ENCODE peak calls at places on chromosome 2, in four cellular contexts. One of them, this sample, is unnamed.
A peak's percentile ranks its signal among the peaks of the same experiment; 100 is the strongest.

GRCh38 chr2:121386707-121387106 is 101.7 kb upstream of the TFCP2L1 start:
- DNase-seq in CD4-positive, alpha-beta T cell: no peak
- DNase-seq in AG09309: no peak
- DNase-seq in progenitor cell of endocrine pancreas: no peak
- DNase-seq in this sample: no peak

GRCh38 chr2:231524477-231525247 is 5.6 kb downstream of the NMUR1 start:
- DNase-seq in CD4-positive, alpha-beta T cell: no peak
- DNase-seq in AG09309: no peak
- DNase-seq in progenitor cell of endocrine pancreas: no peak
- DNase-seq in this sample: no peak

GRCh38 chr2:229725716-229726346 is 11.5 kb upstream of the DNER start:
- DNase-seq in progenitor cell of endocrine pancreas: no peak
- DNase-seq in AG09309: peak; percentile 31
- DNase-seq in CD4-positive, alpha-beta T cell: no peak
- DNase-seq in this sample: no peak

GRCh38 chr2:27992787-27993747 is 102.5 kb downstream of the BABAM2 start:
- DNase-seq in CD4-positive, alpha-beta T cell: no peak
- DNase-seq in progenitor cell of endocrine pancreas: no peak
- DNase-seq in AG09309: no peak
- DNase-seq in this sample: no peak

GRCh38 chr2:189149981-189150380 is 29.6 kb downstream of the COL5A2 start:
- DNase-seq in progenitor cell of endocrine pancreas: no peak
- DNase-seq in CD4-positive, alpha-beta T cell: no peak
- DNase-seq in AG09309: peak; percentile 41
- DNase-seq in this sample: no peak

GRCh38 chr2:164906947-164907346 is 48.4 kb downstream of the SLC38A11 start:
- DNase-seq in CD4-positive, alpha-beta T cell: no peak
- DNase-seq in progenitor cell of endocrine pancreas: no peak
- DNase-seq in AG09309: no peak
- DNase-seq in this sample: no peak

GRCh38 chr2:121326628-121327027 is 41.6 kb upstream of the TFCP2L1 start:
- DNase-seq in progenitor cell of endocrine pancreas: no peak
- DNase-seq in CD4-positive, alpha-beta T cell: no peak
- DNase-seq in AG09309: no peak
- DNase-seq in this sample: no peak

GRCh38 chr2:156486175-156486574 is 50.0 kb downstream of the GPD2 start:
- DNase-seq in AG09309: no peak
- DNase-seq in progenitor cell of endocrine pancreas: no peak
- DNase-seq in CD4-positive, alpha-beta T cell: no peak
- DNase-seq in this sample: no peak

GRCh38 chr2:100965596-100965995 is 36.5 kb upstream of the RPL31 start:
- DNase-seq in progenitor cell of endocrine pancreas: no peak
- DNase-seq in CD4-positive, alpha-beta T cell: no peak
- DNase-seq in AG09309: no peak
- DNase-seq in this sample: no peak

GRCh38 chr2:111634995-111635538 is 248.9 kb downstream of the ANAPC1 start:
- DNase-seq in AG09309: no peak
- DNase-seq in progenitor cell of endocrine pancreas: no peak
- DNase-seq in CD4-positive, alpha-beta T cell: no peak
- DNase-seq in this sample: no peak

GRCh38 chr2:216107320-216107719 is 1.8 kb upstream of the XRCC5 start:
- DNase-seq in progenitor cell of endocrine pancreas: no peak
- DNase-seq in AG09309: no peak
- DNase-seq in CD4-positive, alpha-beta T cell: no peak
- DNase-seq in this sample: no peak

GRCh38 chr2:237222178-237222577 is 136.5 kb downstream of the COPS8 start:
- DNase-seq in CD4-positive, alpha-beta T cell: no peak
- DNase-seq in AG09309: peak; percentile 96
- DNase-seq in progenitor cell of endocrine pancreas: no peak
- DNase-seq in this sample: no peak

GRCh38 chr2:85584354-85584856 is at the start of gene VAMP5:
- DNase-seq in progenitor cell of endocrine pancreas: no peak
- DNase-seq in CD4-positive, alpha-beta T cell: peak; percentile 35
- DNase-seq in AG09309: no peak
- DNase-seq in this sample: no peak

GRCh38 chr2:164023896-164024295 is 288.1 kb upstream of the FIGN start:
- DNase-seq in AG09309: no peak
- DNase-seq in progenitor cell of endocrine pancreas: no peak
- DNase-seq in CD4-positive, alpha-beta T cell: no peak
- DNase-seq in this sample: no peak

GRCh38 chr2:184644685-184645084 is 46.4 kb downstream of the ZNF804A start:
- DNase-seq in AG09309: no peak
- DNase-seq in progenitor cell of endocrine pancreas: no peak
- DNase-seq in CD4-positive, alpha-beta T cell: no peak
- DNase-seq in this sample: no peak

GRCh38 chr2:112021781-112022231 is 33.3 kb upstream of the TMEM87B start:
- DNase-seq in CD4-positive, alpha-beta T cell: no peak
- DNase-seq in AG09309: no peak
- DNase-seq in progenitor cell of endocrine pancreas: no peak
- DNase-seq in this sample: no peak

GRCh38 chr2:190791347-190791982 is 89.2 kb upstream of the GLS start:
- DNase-seq in progenitor cell of endocrine pancreas: no peak
- DNase-seq in CD4-positive, alpha-beta T cell: no peak
- DNase-seq in AG09309: peak; percentile 34
- DNase-seq in this sample: no peak

GRCh38 chr2:33354981-33355380 is 121.5 kb upstream of the RASGRP3 start:
- DNase-seq in AG09309: peak; percentile 92
- DNase-seq in CD4-positive, alpha-beta T cell: no peak
- DNase-seq in progenitor cell of endocrine pancreas: no peak
- DNase-seq in this sample: no peak

GRCh38 chr2:168649105-168649504 is 153.3 kb upstream of the NOSTRIN start:
- DNase-seq in AG09309: no peak
- DNase-seq in CD4-positive, alpha-beta T cell: no peak
- DNase-seq in progenitor cell of endocrine pancreas: no peak
- DNase-seq in this sample: no peak

GRCh38 chr2:113769555-113769954 is 13.1 kb upstream of the SLC35F5 start:
- DNase-seq in progenitor cell of endocrine pancreas: no peak
- DNase-seq in AG09309: no peak
- DNase-seq in CD4-positive, alpha-beta T cell: no peak
- DNase-seq in this sample: no peak

GRCh38 chr2:101369100-101369499 is 18.2 kb downstream of the CREG2 start:
- DNase-seq in AG09309: no peak
- DNase-seq in CD4-positive, alpha-beta T cell: no peak
- DNase-seq in progenitor cell of endocrine pancreas: no peak
- DNase-seq in this sample: peak; percentile 80

GRCh38 chr2:189142893-189143759 is 36.4 kb downstream of the COL5A2 start:
- DNase-seq in CD4-positive, alpha-beta T cell: peak; percentile 25
- DNase-seq in AG09309: no peak
- DNase-seq in progenitor cell of endocrine pancreas: no peak
- DNase-seq in this sample: no peak

GRCh38 chr2:80473069-80473468 is 168.5 kb upstream of the LRRTM1 start:
- DNase-seq in progenitor cell of endocrine pancreas: no peak
- DNase-seq in AG09309: no peak
- DNase-seq in CD4-positive, alpha-beta T cell: no peak
- DNase-seq in this sample: no peak

GRCh38 chr2:98793275-98793674 is 62.3 kb upstream of the MGAT4A start:
- DNase-seq in AG09309: no peak
- DNase-seq in progenitor cell of endocrine pancreas: no peak
- DNase-seq in CD4-positive, alpha-beta T cell: no peak
- DNase-seq in this sample: peak; percentile 6

GRCh38 chr2:128520787-128521186 is 202.1 kb upstream of the HS6ST1 start:
- DNase-seq in progenitor cell of endocrine pancreas: no peak
- DNase-seq in AG09309: no peak
- DNase-seq in CD4-positive, alpha-beta T cell: no peak
- DNase-seq in this sample: no peak

DNA sequence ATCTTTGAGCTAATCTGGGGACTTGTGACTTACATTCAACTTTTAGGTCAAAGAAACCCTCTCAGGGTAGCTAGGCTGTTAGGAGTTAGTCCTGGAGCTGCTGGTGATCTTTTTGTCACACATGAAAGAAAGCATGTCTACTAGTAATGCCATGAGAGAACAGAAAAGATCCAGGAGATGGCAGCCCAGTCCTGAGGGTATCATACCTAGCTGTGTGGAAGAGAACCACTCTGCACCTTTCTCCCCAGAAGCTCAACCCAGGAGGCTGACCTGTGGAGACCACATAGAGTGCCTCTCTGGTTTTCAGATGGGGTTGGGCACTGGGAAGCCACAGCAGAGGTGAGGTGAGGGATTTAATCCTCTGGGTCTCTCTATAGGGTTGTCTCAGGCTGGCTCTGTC is 460.2 kb upstream of the UBE2E3 start:
- DNase-seq in AG09309: no peak
- DNase-seq in progenitor cell of endocrine pancreas: no peak
- DNase-seq in CD4-positive, alpha-beta T cell: no peak
- DNase-seq in this sample: no peak
- TF ChIP-seq CTCF in AG09309: peak; percentile 37
- TF ChIP-seq CTCF in progenitor cell of endocrine pancreas: no peak
- TF ChIP-seq CTCF in CD4-positive, alpha-beta T cell: no peak
- TF ChIP-seq CTCF in this sample: no peak

GRCh38 chr2:66445076-66445724 is 10.3 kb downstream of the MEIS1 start:
- DNase-seq in progenitor cell of endocrine pancreas: no peak
- DNase-seq in CD4-positive, alpha-beta T cell: no peak
- DNase-seq in AG09309: no peak
- DNase-seq in this sample: no peak
- TF ChIP-seq CTCF in progenitor cell of endocrine pancreas: peak; percentile 37
- TF ChIP-seq CTCF in CD4-positive, alpha-beta T cell: no peak
- TF ChIP-seq CTCF in AG09309: no peak
- TF ChIP-seq CTCF in this sample: no peak

DNA sequence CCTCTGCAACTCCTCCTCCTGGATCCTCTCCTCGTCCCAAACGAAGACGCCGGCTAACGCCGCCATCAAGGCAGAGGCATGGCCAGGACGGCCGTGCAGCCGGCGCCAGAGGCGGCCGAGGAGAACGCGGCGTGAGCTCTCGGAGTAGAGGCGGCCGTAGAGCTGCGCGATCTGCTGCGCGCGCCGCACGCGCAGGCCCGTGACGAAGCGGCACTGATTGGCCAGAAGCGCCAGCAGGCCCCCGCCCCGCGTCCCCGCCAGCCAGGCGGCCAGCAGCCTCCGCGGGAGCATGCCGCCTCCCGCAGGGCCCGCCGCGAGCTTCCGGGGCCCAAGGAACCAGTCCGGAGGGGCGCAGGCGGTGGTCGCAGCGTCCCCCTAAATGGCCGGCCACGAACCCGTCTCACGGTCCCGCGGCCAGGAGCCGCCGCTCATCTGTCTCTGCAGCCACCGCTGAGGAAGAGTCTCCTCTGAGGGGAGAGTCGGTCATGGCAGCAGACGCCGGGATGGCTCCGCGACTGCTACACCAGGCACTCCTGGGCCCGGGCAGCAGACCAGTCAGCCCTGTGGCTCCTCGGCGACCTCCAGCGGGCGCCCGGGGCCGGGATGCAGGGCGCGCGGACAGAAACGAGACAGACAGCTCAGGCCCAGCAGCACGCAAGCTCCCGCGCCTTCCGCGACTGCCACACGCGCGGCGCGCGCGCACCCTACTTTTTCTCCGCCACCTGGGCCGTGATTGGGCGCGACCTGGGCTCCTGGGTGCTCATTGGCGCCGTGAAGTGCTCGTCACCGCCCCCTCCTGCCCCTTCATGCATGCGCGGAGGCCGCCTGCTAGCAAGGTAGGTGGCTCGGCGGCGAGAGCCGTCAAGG is at the start of gene STARD7:
- DNase-seq in CD4-positive, alpha-beta T cell: peak; percentile 96
- DNase-seq in progenitor cell of endocrine pancreas: peak; percentile 96
- DNase-seq in AG09309: peak; percentile 88
- DNase-seq in this sample: peak; percentile 99
- TF ChIP-seq CTCF in CD4-positive, alpha-beta T cell: peak; percentile 17
- TF ChIP-seq CTCF in progenitor cell of endocrine pancreas: peak; percentile 18
- TF ChIP-seq CTCF in AG09309: no peak
- TF ChIP-seq CTCF in this sample: peak; percentile 28

GRCh38 chr2:147863835-147864234 is 19.0 kb downstream of the ACVR2A start:
- DNase-seq in AG09309: no peak
- DNase-seq in progenitor cell of endocrine pancreas: no peak
- DNase-seq in CD4-positive, alpha-beta T cell: no peak
- DNase-seq in this sample: no peak
- TF ChIP-seq CTCF in AG09309: no peak
- TF ChIP-seq CTCF in progenitor cell of endocrine pancreas: no peak
- TF ChIP-seq CTCF in CD4-positive, alpha-beta T cell: no peak
- TF ChIP-seq CTCF in this sample: no peak

DNA sequence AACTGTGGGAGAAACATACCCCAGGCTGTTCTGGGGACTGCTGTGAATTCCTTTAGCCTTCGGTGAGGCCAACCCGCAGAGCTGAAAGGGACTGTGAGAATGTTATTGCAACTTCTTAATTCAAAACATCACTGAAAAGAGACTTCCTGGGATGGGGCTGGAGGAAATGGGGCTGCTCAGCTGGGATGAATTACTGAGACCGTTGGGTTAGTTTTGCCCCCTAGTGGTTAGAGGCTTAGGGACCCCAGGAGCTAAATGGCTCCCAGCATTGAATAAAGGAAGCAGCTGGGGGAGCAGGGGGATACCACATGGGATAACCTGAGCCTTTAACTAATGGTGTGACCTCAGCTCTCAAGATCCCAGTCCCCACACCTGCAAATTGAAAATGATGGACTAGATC is 941.1 kb upstream of the FANCL start:
- DNase-seq in CD4-positive, alpha-beta T cell: no peak
- DNase-seq in progenitor cell of endocrine pancreas: no peak
- DNase-seq in AG09309: no peak
- DNase-seq in this sample: no peak
- TF ChIP-seq CTCF in CD4-positive, alpha-beta T cell: no peak
- TF ChIP-seq CTCF in progenitor cell of endocrine pancreas: peak; percentile 65
- TF ChIP-seq CTCF in AG09309: peak; percentile 35
- TF ChIP-seq CTCF in this sample: peak; percentile 70

This sample was measured in osteocyte.